ENCODE peak calls at places on chromosomes 2 and 18, in six cellular contexts. X is MM.1S; C is stimulated activated CD4-positive, alpha-beta T cell treated with anti-CD3 and anti-CD28 coated beads, TNF-alpha, amount 100 ng/mL, for 4 hours; B is body of pancreas; Z is activated naive CD4-positive, alpha-beta T cell treated with Interleukin-2 at 50 U/mL for 16 hours; V is activated T-helper 2 cell treated with anti-CD3 and anti-CD28 coated beads, Interferon-gamma antibody, Interleukin-2, Interleukin-4, amounts not matched to agents 10 μg/mL and 5 μg/mL and 100 μg/mL, durations not matched to agents 14 hours and 24 hours and 36 hours. R is an unnamed sample.
A peak's percentile ranks its signal among the peaks of the same experiment; 100 is the strongest.

GRCh38 chr18:57806201-57806890 is 3.2 kb upstream of the ATP8B1 start:
- DNase-seq in Z (no peak), V (no peak), C (no peak), X (no peak), B (no peak), R (no peak)

GRCh38 chr2:115825912-115826311 is 1383.5 kb downstream of the DPP10 start:
- DNase-seq in Z (no peak), B (no peak), V (no peak), X (no peak), C (no peak), R (no peak)

GRCh38 chr2:159129301-159129700 is 157.2 kb downstream of the WDSUB1 start:
- DNase-seq in Z (no peak), C (no peak), V (no peak), B (no peak), X (no peak), R (no peak)

GRCh38 chr2:190765386-190766173 is 115.0 kb upstream of the GLS start:
- DNase-seq in Z (no peak), C (no peak), B (no peak), V (no peak), X (no peak), R (no peak)

GRCh38 chr2:175251425-175252041 is 70.0 kb upstream of the ATP5MC3 start:
- DNase-seq in C (no peak), B (peak; percentile 9), Z (no peak), X (peak; percentile 54), V (no peak), R (peak; percentile 35)

GRCh38 chr2:10499911-10500521 is 51.9 kb upstream of the ODC1 start:
- DNase-seq in X (no peak), B (no peak), Z (no peak), C (no peak), V (no peak), R (no peak)

GRCh38 chr2:229572434-229573338 is 141.7 kb downstream of the DNER start:
- DNase-seq in V (no peak), Z (no peak), C (no peak), X (no peak), B (no peak), R (no peak)

GRCh38 chr2:75199428-75200011 is at the start of gene TACR1:
- DNase-seq in B (peak; percentile 62), V (peak; percentile 28), Z (peak; percentile 29), C (no peak), X (peak; percentile 85), R (peak; percentile 75)

GRCh38 chr2:1503471-1504310 is 90.4 kb downstream of the TPO start:
- DNase-seq in V (no peak), X (no peak), B (no peak), C (no peak), Z (no peak), R (no peak)